ENCODE peak calls at places on chromosome 6, in six cellular contexts. O is naive thymus-derived CD4-positive, alpha-beta T cell; U is stimulated activated CD4-positive, alpha-beta T cell treated with anti-CD3 and anti-CD28 coated beads, Interleukin-1b, Interleukin-23, amount 100 ng/mL, for 4 hours; G is NCI-H1694 treated with DMSO at 0.1 percent for 48 hours; A is activated CD4-positive, alpha-beta T cell treated with anti-CD3 and anti-CD28 coated beads, Interleukin-2, amount 50 U/mL, for 1 hour; K is foreskin fibroblast. L is an unnamed sample.

GRCh38 chr6:3424185-3424927 is 32.5 kb downstream of the SLC22A23 start:
- DNase-seq in G (no peak), K (no peak), U (no peak), A (no peak), O (no peak), L (no peak)

GRCh38 chr6:31738048-31738979 is 1.5 kb upstream of the MSH5 start:
- DNase-seq in A (peak; percentile 58), U (peak; percentile 47), O (peak; percentile 56), G (no peak), K (peak; percentile 88), L (peak; percentile 82)

GRCh38 chr6:26613717-26614683 is 17.2 kb downstream of the ABT1 start:
- DNase-seq in A (no peak), U (no peak), G (no peak), O (no peak), K (no peak), L (no peak)

GRCh38 chr6:96156425-96156824 is 140.7 kb downstream of the FUT9 start:
- DNase-seq in G (no peak), U (no peak), A (no peak), O (no peak), K (no peak), L (no peak)

GRCh38 chr6:74715362-74716068 is 490.3 kb downstream of the COL12A1 start:
- DNase-seq in K (peak; percentile 68), G (no peak), U (no peak), A (no peak), O (no peak), L (peak; percentile 68)

GRCh38 chr6:11434565-11435326 is 102.8 kb upstream of the TMEM170B start:
- DNase-seq in G (no peak), U (no peak), A (no peak), O (no peak), K (peak; percentile 90), L (peak; percentile 88)

GRCh38 chr6:169936355-169936975 is 185.0 kb downstream of the ERMARD start:
- DNase-seq in K (no peak), U (no peak), A (no peak), G (no peak), O (no peak), L (no peak)

GRCh38 chr6:93120154-93120742 is 299.1 kb downstream of the EPHA7 start:
- DNase-seq in O (no peak), A (no peak), G (no peak), U (no peak), K (no peak), L (no peak)

GRCh38 chr6:89487864-89488263 is 54.9 kb downstream of the ANKRD6 start:
- DNase-seq in G (no peak), O (no peak), A (no peak), U (no peak), K (no peak), L (no peak)

GRCh38 chr6:36780517-36781210 is 58.6 kb downstream of the CPNE5 start:
- DNase-seq in O (no peak), K (no peak), U (no peak), A (no peak), G (no peak), L (no peak)

L was measured in fibroblast of gingiva.